ENCODE peak calls at places on chromosomes 1 and 21, in ten cellular contexts. S, I, M, J, C, Y, P, V, R and Q are unnamed samples.

GRCh38 chr1:202254454-202255252 is 61.1 kb downstream of the LGR6 start:
- DNase-seq in S (no peak), I (no peak), M (no peak), J (peak; percentile 23), C (peak; percentile 14), Y (no peak), P (no peak), V (peak; percentile 2), R (peak; percentile 16), Q (no peak)

GRCh38 chr21:15740383-15740782 is 10.6 kb downstream of the USP25 start:
- DNase-seq in S (no peak), I (no peak), M (no peak), J (no peak), C (no peak), Y (no peak), P (no peak), V (no peak), R (no peak), Q (no peak)

GRCh38 chr1:205994342-205994741 is 8.9 kb downstream of the RAB7B start:
- DNase-seq in S (no peak), I (no peak), M (no peak), J (no peak), C (no peak), Y (no peak), P (no peak), V (no peak), R (no peak), Q (no peak)

GRCh38 chr1:2438641-2439040 is 26.3 kb upstream of the PEX10 start:
- DNase-seq in S (no peak), I (no peak), M (no peak), J (no peak), C (no peak), Y (no peak), P (no peak), V (no peak), R (no peak), Q (no peak)

GRCh38 chr1:226733876-226734414 is 5.1 kb downstream of the ITPKB start:
- DNase-seq in S (no peak), I (no peak), M (no peak), J (peak; percentile 41), C (no peak), Y (no peak), P (no peak), V (no peak), R (no peak), Q (no peak)

GRCh38 chr1:29032839-29033238 is 90.9 kb downstream of the TMEM200B start:
- DNase-seq in S (no peak), I (no peak), M (no peak), J (no peak), C (no peak), Y (no peak), P (no peak), V (no peak), R (peak; percentile 83), Q (no peak)

GRCh38 chr1:198935371-198935921 is 296.6 kb downstream of the PTPRC start:
- DNase-seq in S (peak; percentile 82), I (no peak), M (peak; percentile 75), J (peak; percentile 98), C (no peak), Y (peak; percentile 31), P (peak; percentile 64), V (peak; percentile 68), R (peak; percentile 2), Q (peak; percentile 7)

GRCh38 chr1:239778221-239778813 is 313.4 kb upstream of the FMN2 start:
- DNase-seq in S (no peak), I (no peak), M (no peak), J (no peak), C (no peak), Y (no peak), P (no peak), V (no peak), R (no peak), Q (no peak)

GRCh38 chr1:37905624-37906196 is 41.1 kb downstream of the INPP5B start:
- DNase-seq in S (no peak), I (no peak), M (no peak), J (no peak), C (no peak), Y (no peak), P (no peak), V (no peak), R (no peak), Q (no peak)

GRCh38 chr1:70411360-70411844 is 334 bp downstream of the CTH start:
- DNase-seq in S (no peak), I (no peak), M (no peak), J (peak; percentile 39), C (no peak), Y (no peak), P (peak; percentile 75), V (no peak), R (no peak), Q (no peak)

GRCh38 chr1:223216482-223217205 is 73.6 kb upstream of the TLR5 start:
- DNase-seq in S (no peak), I (no peak), M (no peak), J (no peak), C (peak; percentile 19), Y (no peak), P (no peak), V (no peak), R (no peak), Q (no peak)

GRCh38 chr1:203698144-203698543 is 66.8 kb upstream of the LAX1 start:
- DNase-seq in S (no peak), I (no peak), M (no peak), J (no peak), C (no peak), Y (no peak), P (no peak), V (no peak), R (peak; percentile 64), Q (no peak)
- H3K27ac ChIP-seq in S (no peak overlapping the region), I (no peak overlapping the region), M (no peak overlapping the region), J (no peak overlapping the region), C (no peak overlapping the region), Y (no peak overlapping the region), P (no peak overlapping the region), V (no peak overlapping the region), R (no peak overlapping the region), Q (no peak overlapping the region)

GRCh38 chr1:23531695-23532094 is 662 bp upstream of the E2F2 start:
- DNase-seq in S (no peak), I (no peak), M (no peak), J (no peak), C (no peak), Y (no peak), P (no peak), V (no peak), R (no peak), Q (no peak)

GRCh38 chr1:23539698-23540266 is 8.7 kb upstream of the E2F2 start:
- DNase-seq in S (peak; percentile 86), I (peak; percentile 87), M (peak; percentile 71), J (peak; percentile 88), C (peak; percentile 98), Y (peak; percentile 88), P (peak; percentile 91), V (peak; percentile 88), R (peak; percentile 98), Q (peak; percentile 91)

GRCh38 chr1:23533288-23534130 is 2.5 kb upstream of the E2F2 start:
- DNase-seq in S (no peak), I (no peak), M (no peak), J (no peak), C (no peak), Y (no peak), P (no peak), V (no peak), R (no peak), Q (no peak)

DNA sequence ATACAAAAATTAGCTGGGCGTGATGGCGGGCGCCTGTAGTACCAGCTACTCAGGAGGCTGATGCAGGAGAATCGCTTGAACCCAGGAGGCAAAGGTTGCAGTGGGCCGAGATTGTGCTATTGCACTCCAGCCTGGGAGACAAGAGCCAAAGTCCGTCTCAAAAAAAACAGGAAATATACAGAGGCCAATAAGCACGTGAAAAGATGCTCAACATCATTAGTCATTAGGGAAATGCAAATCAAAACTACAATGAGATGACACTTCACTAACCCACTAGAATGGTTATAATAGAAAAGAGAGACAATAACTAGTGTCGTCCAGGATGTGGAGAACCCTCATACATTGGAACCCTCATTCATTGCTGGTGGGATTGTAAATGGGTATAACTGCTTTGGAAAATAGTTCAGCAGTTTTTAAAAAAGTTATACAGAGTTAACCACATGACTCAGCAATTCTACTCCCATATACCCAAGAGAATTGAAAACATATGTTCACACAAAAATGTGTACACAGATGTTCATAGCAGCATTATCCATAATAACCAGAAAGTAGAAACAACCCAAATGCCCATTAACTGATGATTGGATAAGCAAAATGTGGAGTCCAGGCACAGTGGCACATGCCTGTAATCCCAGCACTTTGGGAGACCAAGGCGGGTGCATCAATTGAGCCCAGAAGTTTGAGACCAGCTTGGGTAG is 6.4 kb upstream of the E2F2 start:
- DNase-seq in S (no peak), I (no peak), M (no peak), J (peak; percentile 68), C (no peak), Y (no peak), P (peak; percentile 17), V (no peak), R (no peak), Q (peak; percentile 91)
- H3K27ac ChIP-seq in S (no peak overlapping the region), I (no peak overlapping the region), M (no peak overlapping the region), J (peak overlapping the region; percentile 48), C (no peak overlapping the region), Y (no peak overlapping the region), P (no peak overlapping the region), V (no peak overlapping the region), R (no peak overlapping the region), Q (no peak overlapping the region)

GRCh38 chr1:145720878-145721671 is 1.8 kb downstream of the CD160 start:
- DNase-seq in S (peak; percentile 61), I (peak; percentile 67), M (peak; percentile 40), J (peak; percentile 59), C (peak; percentile 83), Y (peak; percentile 60), P (peak; percentile 81), V (peak; percentile 93), R (peak; percentile 74), Q (peak; percentile 60)

GRCh38 chr1:145717833-145718232 is 1.5 kb upstream of the CD160 start:
- DNase-seq in S (no peak), I (no peak), M (no peak), J (no peak), C (no peak), Y (no peak), P (no peak), V (no peak), R (no peak), Q (peak; percentile 79)

GRCh38 chr1:145716641-145717061 is 2.6 kb upstream of the CD160 start:
- DNase-seq in S (no peak), I (no peak), M (no peak), J (no peak), C (no peak), Y (no peak), P (no peak), V (no peak), R (no peak), Q (no peak)

GRCh38 chr1:145719230-145720079 is at the start of gene CD160:
- DNase-seq in S (no peak), I (no peak), M (no peak), J (no peak), C (no peak), Y (peak; percentile 16), P (no peak), V (no peak), R (no peak), Q (peak; percentile 40)

GRCh38 chr1:145720556-145720877 is 1.2 kb downstream of the CD160 start:
- DNase-seq in S (no peak), I (no peak), M (no peak), J (peak; percentile 91), C (no peak), Y (no peak), P (no peak), V (no peak), R (no peak), Q (no peak)
- H3K27ac ChIP-seq in S (no peak overlapping the region), I (no peak overlapping the region), M (no peak overlapping the region), J (peak overlapping the region; percentile 62), C (no peak overlapping the region), Y (peak overlapping the region; percentile 43), P (no peak overlapping the region), V (no peak overlapping the region), R (no peak overlapping the region), Q (no peak overlapping the region)

GRCh38 chr1:245520611-245521010 is 365.8 kb downstream of the KIF26B start:
- DNase-seq in S (no peak), I (no peak), M (no peak), J (no peak), C (no peak), Y (no peak), P (no peak), V (no peak), R (no peak), Q (no peak)
- H3K27ac ChIP-seq in S (no peak overlapping the region), I (no peak overlapping the region), M (no peak overlapping the region), J (no peak overlapping the region), C (no peak overlapping the region), Y (no peak overlapping the region), P (no peak overlapping the region), V (no peak overlapping the region), R (no peak overlapping the region), Q (no peak overlapping the region)